ENCODE peak calls at places on chromosomes 11 and 22, in five cellular contexts. One of them, this sample, is unnamed.

GRCh38 chr22:35393116-35394010 is 6.6 kb upstream of the MCM5 start:
- DNase-seq in HL-60: no peak
- DNase-seq in cardiac fibroblast: no peak
- DNase-seq in neural crest cell: no peak
- DNase-seq in keratinocyte: no peak
- DNase-seq in this sample: no peak

GRCh38 chr11:75635009-75635909 is 33.6 kb downstream of the MAP6 start:
- DNase-seq in neural crest cell: no peak
- DNase-seq in HL-60: no peak
- DNase-seq in keratinocyte: no peak
- DNase-seq in cardiac fibroblast: peak
- DNase-seq in this sample: no peak

GRCh38 chr11:45982656-45983470 is 60.4 kb downstream of the LARGE2 start:
- DNase-seq in HL-60: no peak
- DNase-seq in neural crest cell: no peak
- DNase-seq in cardiac fibroblast: peak
- DNase-seq in keratinocyte: no peak
- DNase-seq in this sample: peak

GRCh38 chr22:21657361-21658118 is 8.3 kb upstream of the PPIL2 start:
- DNase-seq in HL-60: peak
- DNase-seq in keratinocyte: no peak
- DNase-seq in neural crest cell: peak
- DNase-seq in cardiac fibroblast: peak
- DNase-seq in this sample: peak

GRCh38 chr11:87015645-87016044 is 22.1 kb upstream of the TMEM135 start:
- DNase-seq in keratinocyte: no peak
- DNase-seq in cardiac fibroblast: no peak
- DNase-seq in neural crest cell: no peak
- DNase-seq in HL-60: no peak
- DNase-seq in this sample: no peak

GRCh38 chr11:117303101-117303500 is 12.0 kb downstream of the BACE1-AS start:
- DNase-seq in HL-60: no peak
- DNase-seq in neural crest cell: no peak
- DNase-seq in cardiac fibroblast: no peak
- DNase-seq in keratinocyte: no peak
- DNase-seq in this sample: no peak

GRCh38 chr11:37988031-37988430 is 1390.0 kb upstream of the RAG2 start:
- DNase-seq in keratinocyte: no peak
- DNase-seq in neural crest cell: no peak
- DNase-seq in cardiac fibroblast: peak
- DNase-seq in HL-60: no peak
- DNase-seq in this sample: no peak

GRCh38 chr11:13343931-13344717 is 66.5 kb downstream of the BMAL1 start:
- DNase-seq in HL-60: peak
- DNase-seq in keratinocyte: peak
- DNase-seq in cardiac fibroblast: peak
- DNase-seq in neural crest cell: peak
- DNase-seq in this sample: peak

GRCh38 chr11:9714540-9714939 is 50.7 kb downstream of the SWAP70 start:
- DNase-seq in neural crest cell: no peak
- DNase-seq in cardiac fibroblast: peak
- DNase-seq in keratinocyte: no peak
- DNase-seq in HL-60: no peak
- DNase-seq in this sample: no peak

GRCh38 chr11:128503231-128503991 is 83.9 kb downstream of the ETS1 start:
- DNase-seq in cardiac fibroblast: peak
- DNase-seq in keratinocyte: peak
- DNase-seq in neural crest cell: no peak
- DNase-seq in HL-60: no peak
- DNase-seq in this sample: no peak

GRCh38 chr11:62648185-62648966 is 2.0 kb upstream of the GANAB start:
- DNase-seq in keratinocyte: no peak
- DNase-seq in HL-60: no peak
- DNase-seq in neural crest cell: no peak
- DNase-seq in cardiac fibroblast: no peak
- DNase-seq in this sample: no peak

GRCh38 chr22:36425977-36426523 is 38.3 kb upstream of the MYH9 start:
- DNase-seq in cardiac fibroblast: peak
- DNase-seq in neural crest cell: peak
- DNase-seq in HL-60: no peak
- DNase-seq in keratinocyte: no peak
- DNase-seq in this sample: no peak

GRCh38 chr11:106306942-106307341 is 229.5 kb downstream of the AASDHPPT start:
- DNase-seq in neural crest cell: no peak
- DNase-seq in HL-60: no peak
- DNase-seq in cardiac fibroblast: peak
- DNase-seq in keratinocyte: no peak
- DNase-seq in this sample: no peak

GRCh38 chr11:102868359-102868758 is 6.4 kb downstream of the MMP12 start:
- DNase-seq in keratinocyte: no peak
- DNase-seq in cardiac fibroblast: peak
- DNase-seq in neural crest cell: no peak
- DNase-seq in HL-60: no peak
- DNase-seq in this sample: no peak

GRCh38 chr11:44601471-44602370 is 36.3 kb downstream of the CD82 start:
- DNase-seq in HL-60: no peak
- DNase-seq in neural crest cell: no peak
- DNase-seq in keratinocyte: no peak
- DNase-seq in cardiac fibroblast: no peak
- DNase-seq in this sample: no peak

GRCh38 chr22:27099896-27100295 is 442.5 kb downstream of the MIAT start:
- DNase-seq in cardiac fibroblast: no peak
- DNase-seq in neural crest cell: no peak
- DNase-seq in HL-60: no peak
- DNase-seq in keratinocyte: no peak
- DNase-seq in this sample: no peak

GRCh38 chr22:30266445-30267381 is at the start of gene OSM:
- DNase-seq in neural crest cell: no peak
- DNase-seq in HL-60: peak
- DNase-seq in cardiac fibroblast: no peak
- DNase-seq in keratinocyte: no peak
- DNase-seq in this sample: no peak

GRCh38 chr22:44523981-44524759 is 26.1 kb upstream of the RTL6 start:
- DNase-seq in HL-60: no peak
- DNase-seq in cardiac fibroblast: peak
- DNase-seq in neural crest cell: no peak
- DNase-seq in keratinocyte: no peak
- DNase-seq in this sample: no peak

GRCh38 chr11:117833401-117833891 is 8.9 kb upstream of the FXYD2 start:
- DNase-seq in neural crest cell: no peak
- DNase-seq in HL-60: no peak
- DNase-seq in cardiac fibroblast: no peak
- DNase-seq in keratinocyte: no peak
- DNase-seq in this sample: no peak

GRCh38 chr22:37167981-37168647 is 18.4 kb upstream of the IL2RB start:
- DNase-seq in neural crest cell: no peak
- DNase-seq in keratinocyte: no peak
- DNase-seq in cardiac fibroblast: no peak
- DNase-seq in HL-60: no peak
- DNase-seq in this sample: no peak

GRCh38 chr11:125330462-125331325 is 165.4 kb downstream of the FEZ1 start:
- DNase-seq in neural crest cell: no peak
- DNase-seq in HL-60: no peak
- DNase-seq in keratinocyte: no peak
- DNase-seq in cardiac fibroblast: no peak
- DNase-seq in this sample: no peak

GRCh38 chr11:27701262-27702105 is 1.2 kb upstream of the BDNF start:
- DNase-seq in HL-60: no peak
- DNase-seq in cardiac fibroblast: peak
- DNase-seq in keratinocyte: no peak
- DNase-seq in neural crest cell: no peak
- DNase-seq in this sample: no peak

GRCh38 chr11:110830344-110831141 is 118.3 kb upstream of the ARHGAP20 start:
- DNase-seq in keratinocyte: no peak
- DNase-seq in HL-60: no peak
- DNase-seq in neural crest cell: no peak
- DNase-seq in cardiac fibroblast: peak
- DNase-seq in this sample: no peak

GRCh38 chr11:111598546-111598945 is 3.7 kb upstream of the SIK2 start:
- DNase-seq in cardiac fibroblast: peak
- DNase-seq in neural crest cell: no peak
- DNase-seq in keratinocyte: no peak
- DNase-seq in HL-60: no peak
- DNase-seq in this sample: no peak

GRCh38 chr11:68463714-68464113 is 3.2 kb downstream of the PPP6R3 start:
- DNase-seq in cardiac fibroblast: no peak
- DNase-seq in HL-60: no peak
- DNase-seq in neural crest cell: no peak
- DNase-seq in keratinocyte: no peak
- DNase-seq in this sample: no peak

GRCh38 chr22:43343262-43343988 is at the start of gene SCUBE1:
- DNase-seq in keratinocyte: no peak
- DNase-seq in HL-60: peak
- DNase-seq in neural crest cell: peak
- DNase-seq in cardiac fibroblast: peak
- DNase-seq in this sample: peak

GRCh38 chr22:35538801-35539321 is 1.8 kb upstream of the RASD2 start:
- DNase-seq in HL-60: peak
- DNase-seq in cardiac fibroblast: no peak
- DNase-seq in keratinocyte: no peak
- DNase-seq in neural crest cell: peak
- DNase-seq in this sample: no peak

GRCh38 chr22:27295071-27295470 is 506.5 kb downstream of the MN1 start:
- DNase-seq in keratinocyte: no peak
- DNase-seq in HL-60: no peak
- DNase-seq in neural crest cell: no peak
- DNase-seq in cardiac fibroblast: no peak
- DNase-seq in this sample: no peak

GRCh38 chr22:39723899-39724351 is 153.4 kb downstream of the CACNA1I start:
- DNase-seq in keratinocyte: no peak
- DNase-seq in cardiac fibroblast: peak
- DNase-seq in HL-60: no peak
- DNase-seq in neural crest cell: no peak
- DNase-seq in this sample: no peak

GRCh38 chr11:819129-819931 is 616 bp downstream of the PNPLA2 start:
- DNase-seq in neural crest cell: peak
- DNase-seq in cardiac fibroblast: peak
- DNase-seq in keratinocyte: no peak
- DNase-seq in HL-60: peak
- DNase-seq in this sample: peak

GRCh38 chr11:17354070-17354924 is 2.7 kb downstream of the NCR3LG1 start:
- DNase-seq in cardiac fibroblast: peak
- DNase-seq in HL-60: peak
- DNase-seq in neural crest cell: peak
- DNase-seq in keratinocyte: no peak
- DNase-seq in this sample: no peak

DNA sequence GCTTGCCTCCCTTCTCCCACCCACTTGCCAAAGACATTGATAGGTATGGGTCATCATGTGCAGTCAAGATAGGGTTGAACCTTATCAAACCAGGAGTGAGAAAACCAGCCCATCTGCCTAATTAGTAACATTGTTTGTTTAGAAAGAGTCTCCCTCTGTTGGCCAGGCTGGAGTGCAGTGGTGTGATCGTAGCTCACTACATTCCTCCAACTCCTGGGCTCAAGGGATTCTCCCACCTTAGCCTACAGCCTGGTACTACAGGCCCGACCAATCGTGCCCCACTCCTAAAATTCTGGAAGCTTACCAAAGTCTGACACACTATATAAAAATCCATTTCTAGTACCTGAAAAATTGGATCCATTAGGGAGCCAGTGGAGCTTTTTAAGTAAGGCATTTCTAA is 4.5 kb downstream of the C11orf71 start:
- DNase-seq in HL-60: no peak
- DNase-seq in cardiac fibroblast: no peak
- DNase-seq in keratinocyte: no peak
- DNase-seq in neural crest cell: no peak
- DNase-seq in this sample: no peak
- TF ChIP-seq CTCF in HL-60: no peak
- TF ChIP-seq CTCF in cardiac fibroblast: peak
- TF ChIP-seq CTCF in keratinocyte: peak
- TF ChIP-seq CTCF in neural crest cell: no peak
- TF ChIP-seq CTCF in this sample: no peak

DNA sequence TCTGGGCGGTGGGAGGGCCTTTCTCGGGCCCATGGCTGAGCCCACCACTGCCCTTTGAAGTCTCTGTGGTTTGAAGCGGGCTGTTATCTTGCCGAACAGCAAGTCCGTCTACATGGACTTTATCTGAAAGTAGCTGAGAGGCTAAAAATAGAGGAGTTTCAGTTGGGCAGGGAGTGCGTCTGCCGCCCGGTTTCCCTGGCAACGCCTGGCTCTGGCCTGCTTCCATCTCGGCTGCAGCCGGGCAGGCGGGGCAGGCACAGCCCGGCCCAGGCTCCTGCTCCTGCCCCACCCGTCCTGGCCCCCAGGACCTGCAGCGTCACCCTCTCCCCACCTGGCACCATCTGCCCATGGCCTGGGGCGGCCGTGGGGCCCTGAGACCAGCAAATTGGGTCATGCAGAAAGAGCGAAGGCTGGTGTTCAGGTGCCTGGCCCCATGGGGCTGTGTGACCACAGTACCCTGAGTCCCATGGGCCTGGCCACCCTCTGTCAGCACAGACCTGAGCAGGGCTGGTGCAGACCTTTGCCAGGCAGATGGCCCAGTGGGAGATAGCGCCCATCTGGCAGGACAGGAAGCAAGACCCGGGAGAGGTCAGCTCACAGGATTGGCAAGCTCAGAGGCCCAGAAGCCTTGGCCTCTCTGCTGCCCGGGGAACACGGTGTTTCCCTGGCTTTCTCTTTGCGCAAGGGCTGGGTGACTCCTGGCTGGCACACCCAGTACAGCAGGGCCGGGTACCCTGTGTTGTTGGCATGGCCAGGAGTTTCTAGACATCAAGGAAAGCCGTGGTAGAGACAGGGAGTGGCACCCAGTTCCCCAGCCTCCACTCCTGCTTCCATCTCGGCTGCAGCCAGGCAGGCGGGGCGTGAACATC is 79.1 kb upstream of the KCNQ1OT1 start:
- DNase-seq in keratinocyte: no peak
- DNase-seq in HL-60: no peak
- DNase-seq in cardiac fibroblast: peak
- DNase-seq in neural crest cell: peak
- DNase-seq in this sample: peak
- TF ChIP-seq CTCF in keratinocyte: peak
- TF ChIP-seq CTCF in HL-60: no peak
- TF ChIP-seq CTCF in cardiac fibroblast: no peak
- TF ChIP-seq CTCF in neural crest cell: no peak
- TF ChIP-seq CTCF in this sample: no peak

GRCh38 chr11:126702165-126702738 is 298.3 kb downstream of the KIRREL3 start:
- DNase-seq in cardiac fibroblast: no peak
- DNase-seq in HL-60: no peak
- DNase-seq in keratinocyte: no peak
- DNase-seq in neural crest cell: no peak
- DNase-seq in this sample: no peak
- TF ChIP-seq CTCF in cardiac fibroblast: no peak
- TF ChIP-seq CTCF in HL-60: no peak
- TF ChIP-seq CTCF in keratinocyte: no peak
- TF ChIP-seq CTCF in neural crest cell: no peak
- TF ChIP-seq CTCF in this sample: no peak

GRCh38 chr11:64401775-64402174 is 42.8 kb downstream of the RPS6KA4 start:
- DNase-seq in HL-60: no peak
- DNase-seq in neural crest cell: no peak
- DNase-seq in cardiac fibroblast: no peak
- DNase-seq in keratinocyte: no peak
- DNase-seq in this sample: no peak
- TF ChIP-seq CTCF in HL-60: no peak
- TF ChIP-seq CTCF in neural crest cell: no peak
- TF ChIP-seq CTCF in cardiac fibroblast: no peak
- TF ChIP-seq CTCF in keratinocyte: no peak
- TF ChIP-seq CTCF in this sample: no peak

This sample was measured in mesothelial cell of epicardium.